ENCODE peak calls at places on chromosomes 7 and 10, in eight cellular contexts. Y, A, Z, F, W, M, S and Q are unnamed samples.

GRCh38 chr7:39589323-39590111 is 23.3 kb downstream of the YAE1 start:
- DNase-seq in Y (no peak), A (no peak), Z (peak), F (peak), W (peak), M (peak), S (peak), Q (no peak)

GRCh38 chr7:81725496-81726117 is 44.2 kb downstream of the HGF start:
- DNase-seq in Y (no peak), A (no peak), Z (no peak), F (peak), W (peak), M (peak), S (no peak), Q (no peak)

GRCh38 chr10:34206078-34206477 is 609.0 kb downstream of the PARD3 start:
- DNase-seq in Y (no peak), A (no peak), Z (no peak), F (no peak), W (no peak), M (no peak), S (no peak), Q (no peak)

GRCh38 chr10:128483216-128483615 is 357.0 kb upstream of the MKI67 start:
- DNase-seq in Y (no peak), A (no peak), Z (no peak), F (no peak), W (no peak), M (no peak), S (no peak), Q (no peak)

GRCh38 chr7:77935652-77936348 is 137.2 kb downstream of the PHTF2 start:
- DNase-seq in Y (no peak), A (no peak), Z (no peak), F (peak), W (peak), M (no peak), S (no peak), Q (peak)

GRCh38 chr7:26090927-26091519 is 61.0 kb upstream of the NFE2L3 start:
- DNase-seq in Y (no peak), A (no peak), Z (peak), F (peak), W (peak), M (peak), S (peak), Q (peak)

GRCh38 chr7:150451833-150452431 is 1.5 kb downstream of the GIMAP8 start:
- DNase-seq in Y (no peak), A (no peak), Z (no peak), F (no peak), W (no peak), M (no peak), S (peak), Q (no peak)

GRCh38 chr7:128459394-128459878 is 3.8 kb downstream of the HILPDA start:
- DNase-seq in Y (peak), A (no peak), Z (peak), F (peak), W (peak), M (peak), S (peak), Q (peak)

GRCh38 chr7:129218514-129219036 is 6.3 kb upstream of the AHCYL2 start:
- DNase-seq in Y (peak), A (peak), Z (peak), F (peak), W (peak), M (peak), S (peak), Q (peak)

GRCh38 chr10:86341361-86341811 is 25.2 kb downstream of the GRID1 start:
- DNase-seq in Y (no peak), A (no peak), Z (no peak), F (no peak), W (no peak), M (no peak), S (no peak), Q (no peak)

GRCh38 chr10:55266797-55267196 is 465.8 kb upstream of the PCDH15 start:
- DNase-seq in Y (no peak), A (no peak), Z (no peak), F (no peak), W (no peak), M (no peak), S (no peak), Q (no peak)

GRCh38 chr10:132574783-132575319 is 37.3 kb downstream of the INPP5A start:
- DNase-seq in Y (no peak), A (no peak), Z (no peak), F (peak), W (peak), M (peak), S (no peak), Q (no peak)

GRCh38 chr7:152180587-152180986 is 155.1 kb downstream of the GALNT11 start:
- DNase-seq in Y (no peak), A (no peak), Z (no peak), F (no peak), W (no peak), M (no peak), S (no peak), Q (no peak)

GRCh38 chr10:35946556-35946955 is 304.5 kb upstream of the FZD8 start:
- DNase-seq in Y (no peak), A (no peak), Z (no peak), F (no peak), W (no peak), M (no peak), S (no peak), Q (no peak)

GRCh38 chr10:76738991-76739390 is 898.6 kb downstream of the KCNMA1 start:
- DNase-seq in Y (no peak), A (no peak), Z (no peak), F (no peak), W (no peak), M (no peak), S (no peak), Q (no peak)

GRCh38 chr10:10796061-10796773 is 221.5 kb upstream of the CELF2 start:
- DNase-seq in Y (no peak), A (no peak), Z (no peak), F (no peak), W (peak), M (no peak), S (no peak), Q (no peak)

GRCh38 chr7:30734497-30734896 is 17.4 kb upstream of the INMT start:
- DNase-seq in Y (no peak), A (no peak), Z (no peak), F (no peak), W (no peak), M (no peak), S (no peak), Q (no peak)

GRCh38 chr7:55309040-55309991 is 55.8 kb upstream of the LANCL2 start:
- DNase-seq in Y (no peak), A (peak), Z (peak), F (no peak), W (no peak), M (peak), S (peak), Q (no peak)

GRCh38 chr10:114487815-114488536 is 83.7 kb upstream of the AFAP1L2 start:
- DNase-seq in Y (no peak), A (no peak), Z (no peak), F (no peak), W (no peak), M (peak), S (no peak), Q (no peak)

GRCh38 chr7:93927585-93927984 is 6.0 kb downstream of the GNG11 start:
- DNase-seq in Y (no peak), A (no peak), Z (no peak), F (no peak), W (no peak), M (no peak), S (no peak), Q (no peak)

GRCh38 chr7:148142660-148143248 is 447.8 kb upstream of the C7orf33 start:
- DNase-seq in Y (no peak), A (no peak), Z (peak), F (peak), W (peak), M (no peak), S (peak), Q (no peak)

GRCh38 chr7:2009541-2010001 is 223.2 kb downstream of the MAD1L1 start:
- DNase-seq in Y (peak), A (peak), Z (no peak), F (no peak), W (no peak), M (no peak), S (no peak), Q (no peak)

GRCh38 chr10:33666686-33667480 is 332.4 kb upstream of the NRP1 start:
- DNase-seq in Y (no peak), A (no peak), Z (no peak), F (no peak), W (no peak), M (peak), S (no peak), Q (no peak)

DNA sequence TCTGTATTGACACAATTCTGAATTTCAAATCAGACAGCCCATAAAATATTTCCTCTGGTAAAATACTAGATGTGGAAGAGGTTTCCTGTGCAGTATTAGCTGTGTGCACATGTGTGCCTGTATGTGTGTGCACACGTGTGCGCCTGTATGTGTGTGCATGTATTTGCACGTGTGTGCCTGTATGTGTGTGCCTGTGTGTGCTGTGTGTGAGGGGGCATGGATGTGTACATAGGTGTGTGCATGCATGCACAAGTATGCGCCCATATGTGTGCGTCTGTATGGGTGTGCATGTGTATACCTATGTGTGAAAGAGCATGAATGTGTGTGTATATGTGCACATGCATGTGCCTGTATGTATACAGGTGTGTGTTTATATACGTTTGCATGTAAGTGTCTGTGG is 191.4 kb downstream of the KLF6 start:
- DNase-seq in Y (no peak), A (no peak), Z (no peak), F (no peak), W (no peak), M (no peak), S (no peak), Q (no peak)
- TF ChIP-seq CTCF in Y (no peak), A (no peak), Z (no peak), F (no peak), W (no peak), M (no peak), S (no peak), Q (no peak)

GRCh38 chr10:70820976-70821750 is 5.4 kb downstream of the SGPL1 start:
- DNase-seq in Y (no peak), A (no peak), Z (no peak), F (peak), W (no peak), M (no peak), S (no peak), Q (no peak)
- TF ChIP-seq CTCF in Y (no peak), A (no peak), Z (no peak), F (peak), W (no peak), M (no peak), S (no peak), Q (no peak)

GRCh38 chr7:15507708-15508107 is 54.1 kb downstream of the AGMO start:
- DNase-seq in Y (no peak), A (no peak), Z (no peak), F (no peak), W (no peak), M (no peak), S (no peak), Q (no peak)
- TF ChIP-seq CTCF in Y (no peak), A (no peak), Z (no peak), F (no peak), W (no peak), M (no peak), S (no peak), Q (no peak)

DNA sequence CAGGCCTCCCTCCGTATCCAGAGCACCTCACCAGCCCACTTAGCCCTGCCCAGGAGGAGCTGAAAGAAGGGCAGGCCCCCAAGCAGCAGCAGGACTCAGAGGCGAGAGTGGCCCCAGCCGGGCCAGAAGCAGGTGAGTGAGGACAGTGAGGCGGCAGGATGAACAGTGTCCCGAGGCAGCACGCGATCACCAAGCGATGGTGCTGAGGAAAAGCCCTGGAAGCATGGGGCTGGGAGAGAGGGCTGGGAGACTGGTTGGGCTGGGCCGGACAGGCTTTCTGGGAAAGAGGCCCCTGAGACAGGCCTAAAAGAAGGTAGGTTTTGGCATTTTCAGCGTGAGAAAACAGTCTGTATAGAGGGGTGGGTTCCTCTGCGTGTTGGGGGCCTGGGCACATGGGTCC is 16.4 kb downstream of the ZNF783 start:
- DNase-seq in Y (no peak), A (no peak), Z (no peak), F (no peak), W (no peak), M (no peak), S (no peak), Q (no peak)
- TF ChIP-seq CTCF in Y (no peak), A (no peak), Z (no peak), F (no peak), W (no peak), M (no peak), S (no peak), Q (no peak)

DNA sequence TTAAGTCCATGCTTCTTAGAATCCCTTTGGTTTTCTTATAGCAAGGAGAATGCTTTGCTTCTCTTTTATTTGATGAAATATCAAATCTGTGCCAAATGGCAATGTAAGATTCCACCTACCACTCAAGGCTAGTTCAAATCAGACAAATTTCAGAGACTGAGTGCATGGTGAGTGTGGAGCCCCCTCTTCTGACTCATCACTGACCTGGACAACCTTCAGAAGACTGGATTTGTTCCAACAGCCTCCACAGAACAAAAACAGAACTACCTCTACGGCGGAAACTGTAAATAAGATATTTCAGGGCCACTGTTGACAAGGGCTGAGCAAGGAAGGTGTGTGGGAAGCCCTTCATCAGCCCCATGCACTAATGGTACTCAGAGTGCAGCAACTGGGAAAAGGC is 21.1 kb downstream of the NCAPG2 start:
- DNase-seq in Y (no peak), A (no peak), Z (no peak), F (no peak), W (peak), M (peak), S (no peak), Q (no peak)
- TF ChIP-seq CTCF in Y (no peak), A (no peak), Z (no peak), F (no peak), W (no peak), M (no peak), S (no peak), Q (no peak)

GRCh38 chr10:130333185-130333584 is 197.0 kb downstream of the GLRX3 start:
- DNase-seq in Y (no peak), A (no peak), Z (no peak), F (no peak), W (no peak), M (no peak), S (no peak), Q (no peak)
- TF ChIP-seq CTCF in Y (no peak), A (no peak), Z (no peak), F (no peak), W (no peak), M (no peak), S (no peak), Q (no peak)